ENCODE peak calls at places on chromosome 4, in eight cellular contexts. L is dorsolateral prefrontal cortex, J is Peyer's patch, Z is endothelial cell, B is HCT116, P is A549, K is HFF-Myc, N is progenitor cell of endocrine pancreas. I is an unnamed sample.
A peak's percentile ranks its signal among the peaks of the same experiment; 100 is the strongest.

GRCh38 chr4:71270901-71271300 is 67.9 kb upstream of the SLC4A4 start:
- DNase-seq in K (no peak), Z (peak; percentile 63), N (no peak), B (peak; percentile 8), J (peak; percentile 64), L (no peak), P (peak; percentile 3), I (no peak)

GRCh38 chr4:4666693-4667642 is 125.1 kb upstream of the STX18 start:
- DNase-seq in K (no peak), Z (peak; percentile 47), B (no peak), P (no peak), J (no peak), N (no peak), L (no peak), I (no peak)

GRCh38 chr4:177239878-177240277 is 69.8 kb upstream of the NEIL3 start:
- DNase-seq in N (no peak), J (no peak), Z (no peak), P (no peak), B (no peak), K (no peak), L (no peak), I (no peak)

GRCh38 chr4:98094118-98094517 is 49.2 kb downstream of the STPG2 start:
- DNase-seq in N (no peak), J (no peak), Z (no peak), L (no peak), K (no peak), P (no peak), B (no peak), I (no peak)

GRCh38 chr4:9894604-9895361 is 113.3 kb downstream of the DRD5 start:
- DNase-seq in N (no peak), J (no peak), B (no peak), P (no peak), K (no peak), Z (no peak), L (no peak), I (no peak)

GRCh38 chr4:95215991-95216605 is 332.7 kb downstream of the UNC5C start:
- DNase-seq in J (no peak), N (no peak), Z (no peak), L (no peak), B (no peak), P (no peak), K (no peak), I (no peak)

GRCh38 chr4:185005209-185005819 is 13.0 kb upstream of the HELT start:
- DNase-seq in Z (peak; percentile 85), K (peak; percentile 27), L (peak; percentile 82), B (peak; percentile 72), J (peak; percentile 90), P (peak; percentile 64), N (peak; percentile 74), I (peak; percentile 91)

GRCh38 chr4:78432896-78433295 is 118.7 kb upstream of the ANXA3 start:
- DNase-seq in J (no peak), K (no peak), Z (no peak), L (no peak), B (no peak), P (peak; percentile 1), N (no peak), I (no peak)

GRCh38 chr4:89660851-89661250 is 176.1 kb downstream of the SNCA start:
- DNase-seq in N (no peak), J (no peak), Z (no peak), P (no peak), K (no peak), L (no peak), B (no peak), I (no peak)

GRCh38 chr4:90842960-90843359 is 715.8 kb downstream of the CCSER1 start:
- DNase-seq in N (no peak), P (no peak), J (no peak), B (no peak), K (no peak), L (no peak), Z (no peak), I (no peak)

GRCh38 chr4:7539659-7540058 is 104.9 kb upstream of the PSAPL1 start:
- DNase-seq in P (peak; percentile 10), N (no peak), K (no peak), J (no peak), L (no peak), B (peak; percentile 92), Z (no peak), I (no peak)

DNA sequence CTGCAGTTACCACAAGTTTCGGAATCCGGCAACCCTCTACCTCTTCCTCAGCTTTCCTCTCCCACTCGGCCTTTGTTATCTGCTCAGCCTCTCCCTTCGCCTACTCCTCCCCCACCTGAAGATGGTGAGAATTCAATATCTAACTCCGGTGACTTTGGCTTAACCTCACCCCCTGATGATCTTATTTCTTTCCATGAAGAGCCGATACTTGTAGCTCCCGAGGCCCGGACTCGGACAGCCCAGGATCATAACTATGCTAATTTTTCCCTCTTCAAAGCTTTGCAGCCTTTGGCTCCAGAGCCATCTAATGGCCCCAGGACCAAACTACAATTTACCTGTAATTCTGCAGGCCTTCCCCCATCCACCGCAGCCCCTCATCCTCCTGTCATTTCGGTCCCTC is 32.0 kb upstream of the MGST2 start:
- DNase-seq in N (no peak), J (no peak), P (peak; percentile 17), K (no peak), Z (peak; percentile 34), L (peak; percentile 47), B (no peak), I (no peak)
- TF ChIP-seq CTCF in N (peak; percentile 54), J (no peak), P (peak; percentile 58), K (peak; percentile 40), Z (no peak), L (peak; percentile 40), B (peak; percentile 34), I (peak; percentile 52)

DNA sequence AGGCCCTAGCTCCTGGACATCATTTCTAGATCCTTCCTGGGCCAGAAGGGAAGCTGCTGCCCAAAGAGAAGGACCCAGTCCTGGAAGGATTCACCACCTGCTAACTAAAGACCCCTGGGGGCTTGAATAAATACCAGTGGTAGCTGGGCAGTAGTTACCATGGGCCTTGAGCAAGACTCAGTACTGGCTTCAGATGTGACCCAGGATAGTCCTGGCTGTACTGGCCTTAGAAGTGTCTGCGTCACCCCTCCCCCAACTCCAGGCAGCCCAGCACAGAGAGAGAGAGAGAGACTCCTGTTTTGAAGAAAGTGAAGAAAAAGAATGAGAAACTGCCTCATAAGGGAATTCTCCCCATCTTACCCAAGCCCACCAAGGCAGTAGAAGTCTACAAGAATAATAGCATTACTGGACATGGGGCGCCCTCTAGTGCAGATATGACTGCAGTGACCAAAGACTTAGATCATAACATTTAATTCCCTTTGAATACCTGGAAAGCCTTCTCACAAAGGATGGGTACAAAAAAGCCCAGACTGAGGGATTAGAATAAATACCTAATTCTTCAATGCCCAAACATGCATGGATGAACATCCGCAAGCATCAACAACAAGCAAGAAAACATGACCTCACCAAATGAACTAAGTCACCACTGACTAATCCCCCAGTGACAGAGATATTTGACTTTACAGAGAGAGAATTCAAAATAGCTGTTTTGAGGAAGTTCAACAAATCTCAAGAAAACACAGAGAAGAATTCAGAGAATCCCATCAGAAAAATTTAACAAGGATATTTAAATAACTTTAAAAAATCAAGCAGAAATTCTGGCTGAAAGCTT is 171.8 kb downstream of the HNRNPD start:
- DNase-seq in J (peak; percentile 79), B (peak; percentile 36), P (no peak), L (no peak), K (no peak), N (peak; percentile 21), Z (peak; percentile 68), I (no peak)
- TF ChIP-seq CTCF in J (peak; percentile 30), B (peak; percentile 72), P (peak; percentile 47), L (no peak), K (peak; percentile 64), N (peak; percentile 75), Z (peak; percentile 69), I (peak; percentile 47)

GRCh38 chr4:40842318-40842717 is 92.6 kb downstream of the NSUN7 start:
- DNase-seq in J (no peak), K (no peak), N (no peak), Z (no peak), L (no peak), B (no peak), P (no peak), I (no peak)

GRCh38 chr4:40840255-40840984 is 90.7 kb downstream of the NSUN7 start:
- DNase-seq in N (no peak), K (no peak), L (no peak), P (no peak), J (no peak), B (no peak), Z (no peak), I (no peak)

GRCh38 chr4:40838742-40839141 is 89.0 kb downstream of the NSUN7 start:
- DNase-seq in L (no peak), Z (no peak), K (no peak), B (no peak), P (no peak), J (no peak), N (no peak), I (no peak)

GRCh38 chr4:40842725-40843401 is 93.1 kb downstream of the NSUN7 start:
- DNase-seq in J (no peak), Z (no peak), N (no peak), L (no peak), K (no peak), P (no peak), B (no peak), I (no peak)

GRCh38 chr4:40840985-40841571 is 91.3 kb downstream of the NSUN7 start:
- DNase-seq in P (peak; percentile 33), N (peak; percentile 37), J (peak; percentile 93), K (peak; percentile 83), L (peak; percentile 79), Z (peak; percentile 86), B (peak; percentile 71), I (peak; percentile 88)
- TF ChIP-seq CTCF in P (peak; percentile 59), N (peak; percentile 75), J (peak; percentile 37), K (peak; percentile 86), L (peak; percentile 76), Z (peak; percentile 79), B (peak; percentile 94), I (peak; percentile 69)

GRCh38 chr4:125736057-125736456 is 421.3 kb downstream of the FAT4 start:
- DNase-seq in P (no peak), B (no peak), Z (peak; percentile 20), L (no peak), K (no peak), J (no peak), N (no peak), I (no peak)
- TF ChIP-seq CTCF in P (peak; percentile 13), B (peak; percentile 40), Z (no peak), L (no peak), K (peak; percentile 30), J (no peak), N (no peak), I (peak; percentile 61)

I was measured in osteocyte.